ENCODE peak calls at places on chromosomes 1 and 21, in seven cellular contexts. H is HFFc6; B is activated CD8-positive, alpha-beta memory T cell treated with anti-CD3 and anti-CD28 coated beads for 4 hours; O is Kasumi-1; V is left cardiac atrium; M is activated T-cell treated with anti-CD3 and anti-CD28 coated beads, Interleukin-2, amount 50 U/mL, for 48 hours; R is thoracic aorta. E is an unnamed sample.
A peak's percentile ranks its signal among the peaks of the same experiment; 100 is the strongest.

GRCh38 chr1:4653796-4654715 is at the start of gene AJAP1:
- DNase-seq in O (no peak), R (no peak), M (peak; percentile 19), V (no peak), B (no peak), H (no peak), E (no peak)

GRCh38 chr1:86062458-86062857 is 94.1 kb downstream of the COL24A1 start:
- DNase-seq in V (no peak), M (no peak), O (no peak), R (no peak), H (no peak), B (no peak), E (no peak)

GRCh38 chr1:231986631-231987291 is 360.2 kb downstream of the DISC1 start:
- DNase-seq in H (no peak), O (no peak), M (no peak), V (peak; percentile 39), R (no peak), B (no peak), E (no peak)

GRCh38 chr1:185646202-185646683 is 87.9 kb upstream of the HMCN1 start:
- DNase-seq in R (no peak), O (no peak), H (peak; percentile 100), M (no peak), B (no peak), V (peak; percentile 41), E (no peak)

GRCh38 chr1:225746361-225747179 is 31.1 kb upstream of the SRP9 start:
- DNase-seq in H (peak; percentile 83), R (peak; percentile 39), M (no peak), V (peak; percentile 70), B (no peak), O (no peak), E (peak; percentile 77)

GRCh38 chr1:248047008-248047407 is 372 bp downstream of the OR2L3 start:
- DNase-seq in H (no peak), V (no peak), O (no peak), R (no peak), B (no peak), M (no peak), E (no peak)

GRCh38 chr1:207925210-207925609 is 14.3 kb upstream of the CD34 start:
- DNase-seq in B (no peak), H (no peak), O (no peak), M (no peak), V (peak; percentile 73), R (no peak), E (peak; percentile 79)

GRCh38 chr1:117240547-117240946 is 29.8 kb upstream of the VTCN1 start:
- DNase-seq in M (no peak), H (no peak), O (no peak), V (no peak), R (no peak), B (no peak), E (no peak)

GRCh38 chr21:44537930-44538911 is 1.8 kb downstream of the KRTAP10-1 start:
- DNase-seq in B (no peak), H (no peak), M (no peak), R (no peak), O (no peak), V (no peak), E (no peak)

GRCh38 chr1:151711940-151712339 is 4.7 kb downstream of the CELF3 start:
- DNase-seq in O (no peak), R (no peak), V (no peak), B (no peak), M (no peak), H (no peak), E (no peak)

GRCh38 chr1:37020653-37021277 is 13.6 kb downstream of the GRIK3 start:
- DNase-seq in M (no peak), R (no peak), O (peak; percentile 23), H (no peak), B (no peak), V (no peak), E (no peak)

GRCh38 chr1:203069028-203069804 is 16.6 kb downstream of the MYOG start:
- DNase-seq in B (no peak), M (no peak), V (no peak), H (no peak), R (no peak), O (peak; percentile 27), E (no peak)

GRCh38 chr1:14334336-14335176 is 263.9 kb upstream of the KAZN start:
- DNase-seq in B (no peak), H (no peak), M (no peak), O (no peak), R (no peak), V (peak; percentile 23), E (no peak)